ENCODE peak calls at places on chromosomes 4 and X, in nine cellular contexts. Q is MCF 10A, M is astrocyte of the spinal cord, T is activated T-helper 1 cell treated with Interleukin-2 at 50 U/mL for 16 hours, C is pancreas, E is GM23338, U is T follicular helper cell, X is EH, F is cerebellum. V is an unnamed sample.

GRCh38 chr4:74262522-74262921 is 45.7 kb upstream of the EPGN start:
- DNase-seq in Q (peak), C (no peak), X (no peak), T (no peak), F (no peak), E (no peak), U (no peak), M (no peak), V (no peak)

GRCh38 chr4:141240259-141240658 is 19.6 kb downstream of the ZNF330 start:
- DNase-seq in C (no peak), E (no peak), Q (no peak), U (no peak), T (no peak), F (no peak), M (no peak), X (no peak), V (no peak)

GRCh38 chr4:38872620-38873019 is 5.0 kb downstream of the FAM114A1 start:
- DNase-seq in Q (peak), X (peak), F (no peak), M (peak), C (peak), E (no peak), T (no peak), U (no peak), V (peak)

GRCh38 chr4:165926307-165926706 is 53.3 kb downstream of the TLL1 start:
- DNase-seq in U (no peak), T (no peak), C (no peak), Q (no peak), X (no peak), M (no peak), F (no peak), E (no peak), V (no peak)

GRCh38 chr4:38009949-38010348 is 49.8 kb downstream of the PTTG2 start:
- DNase-seq in U (no peak), Q (no peak), F (no peak), T (no peak), M (no peak), E (no peak), C (no peak), X (no peak), V (no peak)

GRCh38 chr4:2800691-2801596 is 8.1 kb downstream of the SH3BP2 start:
- DNase-seq in Q (peak), C (peak), M (peak), X (peak), U (no peak), F (no peak), E (peak), T (no peak), V (peak)

GRCh38 chrX:13290891-13291614 is 28.8 kb downstream of the ATXN3L start:
- DNase-seq in Q (no peak), U (no peak), E (no peak), C (no peak), F (no peak), M (no peak), T (no peak), X (no peak), V (no peak)

GRCh38 chrX:108261541-108262218 is 170.1 kb downstream of the ATG4A start:
- DNase-seq in X (peak), U (no peak), F (no peak), M (peak), T (no peak), C (no peak), E (no peak), Q (peak), V (no peak)

GRCh38 chr4:121112530-121112929 is 40.2 kb upstream of the NDNF start:
- DNase-seq in Q (peak), M (no peak), F (no peak), U (no peak), E (no peak), C (no peak), X (no peak), T (no peak), V (no peak)

GRCh38 chr4:56307423-56307822 is 79.9 kb downstream of the AASDH start:
- DNase-seq in M (no peak), Q (peak), F (no peak), T (no peak), X (peak), U (no peak), E (no peak), C (no peak), V (peak)

GRCh38 chr4:125013891-125014290 is 300.9 kb upstream of the FAT4 start:
- DNase-seq in Q (peak), U (no peak), F (no peak), C (no peak), X (peak), T (no peak), E (peak), M (peak), V (peak)

GRCh38 chr4:84691170-84691691 is 108.3 kb downstream of the CDS1 start:
- DNase-seq in Q (peak), E (peak), T (no peak), U (no peak), M (peak), F (no peak), X (peak), C (no peak), V (peak)

V was measured in HFFc6.